ENCODE peak calls at places on chromosomes 1 and 21, in six cellular contexts. One of them, this sample, is unnamed.

GRCh38 chr1:23178931-23179330 is 10.3 kb upstream of the LUZP1 start:
- DNase-seq in AG10803: no peak
- DNase-seq in suprapubic skin: no peak
- DNase-seq in neural progenitor cell: peak; percentile 18
- DNase-seq in fibroblast of lung: peak; percentile 41
- DNase-seq in omental fat pad: no peak
- DNase-seq in this sample: no peak

GRCh38 chr1:202122639-202123335 is at the start of gene GPR37L1:
- DNase-seq in fibroblast of lung: peak; percentile 55
- DNase-seq in suprapubic skin: no peak
- DNase-seq in AG10803: no peak
- DNase-seq in neural progenitor cell: peak; percentile 91
- DNase-seq in omental fat pad: no peak
- DNase-seq in this sample: no peak

GRCh38 chr21:31490471-31490870 is 146.4 kb upstream of the TIAM1 start:
- DNase-seq in neural progenitor cell: no peak
- DNase-seq in AG10803: no peak
- DNase-seq in suprapubic skin: no peak
- DNase-seq in fibroblast of lung: no peak
- DNase-seq in omental fat pad: no peak
- DNase-seq in this sample: no peak

GRCh38 chr1:105934806-105935205 is 1121.7 kb upstream of the PRMT6 start:
- DNase-seq in fibroblast of lung: no peak
- DNase-seq in omental fat pad: no peak
- DNase-seq in AG10803: no peak
- DNase-seq in suprapubic skin: no peak
- DNase-seq in neural progenitor cell: no peak
- DNase-seq in this sample: no peak

GRCh38 chr1:113830039-113830438 is 17.8 kb upstream of the RSBN1 start:
- DNase-seq in neural progenitor cell: no peak
- DNase-seq in fibroblast of lung: no peak
- DNase-seq in suprapubic skin: no peak
- DNase-seq in omental fat pad: no peak
- DNase-seq in AG10803: no peak
- DNase-seq in this sample: no peak

GRCh38 chr21:46356494-46357334 is 32.8 kb downstream of the PCNT start:
- DNase-seq in fibroblast of lung: no peak
- DNase-seq in AG10803: no peak
- DNase-seq in omental fat pad: no peak
- DNase-seq in neural progenitor cell: no peak
- DNase-seq in suprapubic skin: no peak
- DNase-seq in this sample: no peak

GRCh38 chr1:46532498-46533178 is 18.8 kb downstream of the KNCN start:
- DNase-seq in fibroblast of lung: peak; percentile 47
- DNase-seq in omental fat pad: no peak
- DNase-seq in neural progenitor cell: peak; percentile 90
- DNase-seq in AG10803: peak; percentile 54
- DNase-seq in suprapubic skin: no peak
- DNase-seq in this sample: no peak

GRCh38 chr1:67350783-67351182 is 43.1 kb downstream of the IL12RB2 start:
- DNase-seq in AG10803: no peak
- DNase-seq in neural progenitor cell: no peak
- DNase-seq in fibroblast of lung: no peak
- DNase-seq in suprapubic skin: no peak
- DNase-seq in omental fat pad: no peak
- DNase-seq in this sample: no peak

GRCh38 chr1:204445860-204446412 is 34.3 kb upstream of the PPP1R15B start:
- DNase-seq in omental fat pad: no peak
- DNase-seq in fibroblast of lung: peak; percentile 19
- DNase-seq in suprapubic skin: no peak
- DNase-seq in AG10803: peak; percentile 20
- DNase-seq in neural progenitor cell: peak; percentile 71
- DNase-seq in this sample: no peak

GRCh38 chr1:233561708-233562426 is 52.0 kb upstream of the KCNK1 start:
- DNase-seq in suprapubic skin: no peak
- DNase-seq in AG10803: no peak
- DNase-seq in fibroblast of lung: no peak
- DNase-seq in neural progenitor cell: no peak
- DNase-seq in omental fat pad: no peak
- DNase-seq in this sample: no peak

GRCh38 chr1:24694380-24694843 is 50.8 kb upstream of the CLIC4 start:
- DNase-seq in omental fat pad: no peak
- DNase-seq in AG10803: peak; percentile 77
- DNase-seq in suprapubic skin: no peak
- DNase-seq in fibroblast of lung: peak; percentile 72
- DNase-seq in neural progenitor cell: no peak
- DNase-seq in this sample: peak; percentile 54

GRCh38 chr1:29933110-29933509 is 696.8 kb downstream of the PTPRU start:
- DNase-seq in omental fat pad: no peak
- DNase-seq in fibroblast of lung: no peak
- DNase-seq in neural progenitor cell: no peak
- DNase-seq in suprapubic skin: no peak
- DNase-seq in AG10803: no peak
- DNase-seq in this sample: no peak

GRCh38 chr1:8031176-8031785 is 5.2 kb upstream of the ERRFI1 start:
- DNase-seq in suprapubic skin: no peak
- DNase-seq in neural progenitor cell: peak; percentile 47
- DNase-seq in fibroblast of lung: peak; percentile 85
- DNase-seq in AG10803: peak; percentile 66
- DNase-seq in omental fat pad: no peak
- DNase-seq in this sample: no peak

GRCh38 chr1:150576794-150577556 is 2.4 kb downstream of the MCL1 start:
- DNase-seq in fibroblast of lung: peak; percentile 46
- DNase-seq in suprapubic skin: no peak
- DNase-seq in omental fat pad: no peak
- DNase-seq in neural progenitor cell: no peak
- DNase-seq in AG10803: peak; percentile 37
- DNase-seq in this sample: no peak

GRCh38 chr1:212794561-212795014 is 2.9 kb downstream of the TATDN3 start:
- DNase-seq in neural progenitor cell: no peak
- DNase-seq in suprapubic skin: no peak
- DNase-seq in AG10803: no peak
- DNase-seq in omental fat pad: no peak
- DNase-seq in fibroblast of lung: no peak
- DNase-seq in this sample: no peak

DNA sequence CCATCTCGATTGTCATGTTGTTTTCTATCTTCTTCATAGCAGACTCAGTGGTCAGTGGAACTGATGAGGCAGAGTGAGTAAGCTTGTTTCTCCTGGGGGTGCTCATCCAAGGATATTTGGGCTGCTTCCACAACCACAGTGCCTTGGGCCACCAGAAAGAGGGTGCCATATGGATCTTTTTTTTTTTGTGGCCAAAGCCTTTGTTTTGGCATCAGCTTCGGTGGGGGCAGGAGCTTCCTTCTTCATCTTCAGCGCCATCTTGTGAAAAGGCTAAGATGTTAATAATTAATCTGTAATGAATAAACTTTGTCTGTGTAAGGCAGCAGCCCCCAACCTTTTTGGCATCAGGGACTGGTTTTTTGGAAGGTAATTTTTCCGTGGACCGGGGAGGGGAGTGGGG is 6.6 kb upstream of the PLPP3 start:
- DNase-seq in omental fat pad: no peak
- DNase-seq in neural progenitor cell: no peak
- DNase-seq in suprapubic skin: no peak
- DNase-seq in fibroblast of lung: no peak
- DNase-seq in AG10803: no peak
- DNase-seq in this sample: no peak
- TF ChIP-seq CTCF in omental fat pad: no peak
- TF ChIP-seq CTCF in neural progenitor cell: no peak
- TF ChIP-seq CTCF in suprapubic skin: no peak
- TF ChIP-seq CTCF in fibroblast of lung: no peak
- TF ChIP-seq CTCF in AG10803: no peak
- TF ChIP-seq CTCF in this sample: no peak

GRCh38 chr21:43938751-43939442 is 73.2 kb upstream of the TRAPPC10 start:
- DNase-seq in neural progenitor cell: peak; percentile 93
- DNase-seq in AG10803: peak; percentile 64
- DNase-seq in fibroblast of lung: peak; percentile 67
- DNase-seq in suprapubic skin: peak; percentile 90
- DNase-seq in omental fat pad: peak; percentile 71
- DNase-seq in this sample: no peak
- TF ChIP-seq CTCF in neural progenitor cell: peak; percentile 96
- TF ChIP-seq CTCF in AG10803: peak; percentile 92
- TF ChIP-seq CTCF in fibroblast of lung: peak; percentile 94
- TF ChIP-seq CTCF in suprapubic skin: peak; percentile 90
- TF ChIP-seq CTCF in omental fat pad: peak; percentile 77
- TF ChIP-seq CTCF in this sample: peak; percentile 77

GRCh38 chr21:44969066-44969649 is 29.3 kb downstream of the SLX9 start:
- DNase-seq in AG10803: no peak
- DNase-seq in neural progenitor cell: no peak
- DNase-seq in omental fat pad: no peak
- DNase-seq in fibroblast of lung: no peak
- DNase-seq in suprapubic skin: no peak
- DNase-seq in this sample: no peak
- TF ChIP-seq CTCF in AG10803: no peak
- TF ChIP-seq CTCF in neural progenitor cell: no peak
- TF ChIP-seq CTCF in omental fat pad: no peak
- TF ChIP-seq CTCF in fibroblast of lung: no peak
- TF ChIP-seq CTCF in suprapubic skin: no peak
- TF ChIP-seq CTCF in this sample: no peak

GRCh38 chr1:53091841-53092645 is 30.0 kb downstream of the PODN start:
- DNase-seq in neural progenitor cell: no peak
- DNase-seq in omental fat pad: no peak
- DNase-seq in AG10803: peak; percentile 77
- DNase-seq in fibroblast of lung: no peak
- DNase-seq in suprapubic skin: no peak
- DNase-seq in this sample: no peak
- TF ChIP-seq CTCF in neural progenitor cell: no peak
- TF ChIP-seq CTCF in omental fat pad: no peak
- TF ChIP-seq CTCF in AG10803: no peak
- TF ChIP-seq CTCF in fibroblast of lung: no peak
- TF ChIP-seq CTCF in suprapubic skin: no peak
- TF ChIP-seq CTCF in this sample: no peak

GRCh38 chr21:22710725-22711124 is 1712.5 kb downstream of the NCAM2 start:
- DNase-seq in fibroblast of lung: no peak
- DNase-seq in suprapubic skin: no peak
- DNase-seq in omental fat pad: no peak
- DNase-seq in neural progenitor cell: no peak
- DNase-seq in AG10803: no peak
- DNase-seq in this sample: no peak

GRCh38 chr21:22711636-22712035 is 1713.4 kb downstream of the NCAM2 start:
- DNase-seq in omental fat pad: no peak
- DNase-seq in neural progenitor cell: no peak
- DNase-seq in suprapubic skin: no peak
- DNase-seq in AG10803: no peak
- DNase-seq in fibroblast of lung: no peak
- DNase-seq in this sample: no peak
- TF ChIP-seq CTCF in omental fat pad: no peak
- TF ChIP-seq CTCF in neural progenitor cell: no peak
- TF ChIP-seq CTCF in suprapubic skin: no peak
- TF ChIP-seq CTCF in AG10803: no peak
- TF ChIP-seq CTCF in fibroblast of lung: no peak
- TF ChIP-seq CTCF in this sample: no peak